ENCODE peak calls at places on chromosome 14, in seven cellular contexts. M, G, Q, Y, F, A and N are unnamed samples.

GRCh38 chr14:50053935-50054334 is 62.4 kb downstream of the VCPKMT start:
- DNase-seq in M (no peak), G (no peak), Q (no peak), Y (no peak), F (no peak), A (no peak), N (no peak)

GRCh38 chr14:31261523-31261858 is 53.9 kb upstream of the HECTD1 start:
- DNase-seq in M (no peak), G (no peak), Q (no peak), Y (no peak), F (no peak), A (no peak), N (no peak)

GRCh38 chr14:32358781-32359180 is 29.7 kb downstream of the AKAP6 start:
- DNase-seq in M (no peak), G (no peak), Q (no peak), Y (no peak), F (no peak), A (no peak), N (no peak)

GRCh38 chr14:93231129-93231979 is 24.3 kb downstream of the UBR7 start:
- DNase-seq in M (no peak), G (no peak), Q (peak; percentile 21), Y (no peak), F (peak; percentile 54), A (peak; percentile 71), N (no peak)

GRCh38 chr14:80956105-80956504 is 684 bp downstream of the TSHR start:
- DNase-seq in M (no peak), G (no peak), Q (no peak), Y (no peak), F (no peak), A (no peak), N (no peak)

GRCh38 chr14:77076118-77076631 is 21.9 kb upstream of the CIPC start:
- DNase-seq in M (no peak), G (no peak), Q (peak; percentile 81), Y (no peak), F (no peak), A (no peak), N (no peak)

GRCh38 chr14:77339407-77339806 is 18.6 kb downstream of the GSTZ1 start:
- DNase-seq in M (no peak), G (no peak), Q (no peak), Y (no peak), F (peak; percentile 77), A (peak; percentile 46), N (no peak)

GRCh38 chr14:64074961-64075619 is 219.1 kb downstream of the ESR2 start:
- DNase-seq in M (peak; percentile 50), G (no peak), Q (no peak), Y (no peak), F (peak; percentile 80), A (peak; percentile 35), N (no peak)

GRCh38 chr14:50530358-50530757 is 2.0 kb downstream of the MAP4K5 start:
- DNase-seq in M (peak; percentile 50), G (no peak), Q (no peak), Y (no peak), F (peak; percentile 82), A (no peak), N (no peak)

GRCh38 chr14:105806568-105806967 is 280.2 kb downstream of the TMEM121 start:
- DNase-seq in M (no peak), G (no peak), Q (no peak), Y (no peak), F (no peak), A (no peak), N (no peak)

GRCh38 chr14:20630340-20631022 is 11.0 kb downstream of the OR6S1 start:
- DNase-seq in M (peak; percentile 84), G (no peak), Q (no peak), Y (peak; percentile 77), F (peak; percentile 75), A (no peak), N (peak; percentile 47)

GRCh38 chr14:94602722-94603121 is 9.5 kb upstream of the SERPINA3 start:
- DNase-seq in M (no peak), G (no peak), Q (no peak), Y (no peak), F (no peak), A (no peak), N (no peak)